ENCODE peak calls at places on chromosomes 2 and 18, in seven cellular contexts. One of them, this sample, is unnamed.

GRCh38 chr2:191202881-191203397 is 42.3 kb upstream of the MYO1B start:
- DNase-seq in PC-9: no peak
- DNase-seq in choroid plexus epithelial cell: no peak
- DNase-seq in endothelial cell: no peak
- DNase-seq in astrocyte of the cerebellum: no peak
- DNase-seq in GM13977: no peak
- DNase-seq in astrocyte of the spinal cord: peak
- DNase-seq in this sample: no peak

GRCh38 chr2:60483400-60483799 is 70.1 kb downstream of the BCL11A start:
- DNase-seq in astrocyte of the spinal cord: peak
- DNase-seq in PC-9: no peak
- DNase-seq in choroid plexus epithelial cell: peak
- DNase-seq in astrocyte of the cerebellum: no peak
- DNase-seq in GM13977: no peak
- DNase-seq in endothelial cell: no peak
- DNase-seq in this sample: no peak

GRCh38 chr18:40096675-40097074 is 1858.4 kb upstream of the PIK3C3 start:
- DNase-seq in GM13977: no peak
- DNase-seq in choroid plexus epithelial cell: peak
- DNase-seq in endothelial cell: no peak
- DNase-seq in PC-9: no peak
- DNase-seq in astrocyte of the spinal cord: no peak
- DNase-seq in astrocyte of the cerebellum: no peak
- DNase-seq in this sample: no peak

GRCh38 chr18:3321133-3321812 is 59.3 kb downstream of the MYL12B start:
- DNase-seq in GM13977: no peak
- DNase-seq in choroid plexus epithelial cell: peak
- DNase-seq in astrocyte of the cerebellum: peak
- DNase-seq in endothelial cell: no peak
- DNase-seq in astrocyte of the spinal cord: peak
- DNase-seq in PC-9: peak
- DNase-seq in this sample: no peak

GRCh38 chr2:23293063-23293462 is 91.9 kb upstream of the KLHL29 start:
- DNase-seq in PC-9: no peak
- DNase-seq in GM13977: no peak
- DNase-seq in endothelial cell: no peak
- DNase-seq in astrocyte of the cerebellum: peak
- DNase-seq in astrocyte of the spinal cord: no peak
- DNase-seq in choroid plexus epithelial cell: peak
- DNase-seq in this sample: no peak

GRCh38 chr18:43422483-43422882 is 145.2 kb upstream of the SYT4 start:
- DNase-seq in astrocyte of the cerebellum: no peak
- DNase-seq in PC-9: no peak
- DNase-seq in choroid plexus epithelial cell: peak
- DNase-seq in endothelial cell: no peak
- DNase-seq in GM13977: no peak
- DNase-seq in astrocyte of the spinal cord: peak
- DNase-seq in this sample: peak

GRCh38 chr2:95362486-95362885 is 40.0 kb upstream of the FAHD2A start:
- DNase-seq in choroid plexus epithelial cell: no peak
- DNase-seq in GM13977: no peak
- DNase-seq in astrocyte of the spinal cord: no peak
- DNase-seq in PC-9: no peak
- DNase-seq in astrocyte of the cerebellum: no peak
- DNase-seq in endothelial cell: no peak
- DNase-seq in this sample: no peak

GRCh38 chr2:231928481-231928880 is 2.3 kb upstream of the NPPC start:
- DNase-seq in astrocyte of the cerebellum: no peak
- DNase-seq in PC-9: no peak
- DNase-seq in choroid plexus epithelial cell: peak
- DNase-seq in GM13977: no peak
- DNase-seq in endothelial cell: peak
- DNase-seq in astrocyte of the spinal cord: no peak
- DNase-seq in this sample: no peak

GRCh38 chr2:234164499-234165409 is 114.3 kb downstream of the SPP2 start:
- DNase-seq in astrocyte of the cerebellum: no peak
- DNase-seq in choroid plexus epithelial cell: no peak
- DNase-seq in astrocyte of the spinal cord: no peak
- DNase-seq in GM13977: no peak
- DNase-seq in endothelial cell: no peak
- DNase-seq in PC-9: no peak
- DNase-seq in this sample: no peak

GRCh38 chr2:206083602-206084467 is 2.1 kb downstream of the INO80D start:
- DNase-seq in PC-9: no peak
- DNase-seq in GM13977: peak
- DNase-seq in endothelial cell: peak
- DNase-seq in choroid plexus epithelial cell: peak
- DNase-seq in astrocyte of the cerebellum: no peak
- DNase-seq in astrocyte of the spinal cord: peak
- DNase-seq in this sample: peak

GRCh38 chr2:97660775-97661417 is 2.9 kb downstream of the ACTR1B start:
- DNase-seq in GM13977: peak
- DNase-seq in endothelial cell: no peak
- DNase-seq in PC-9: no peak
- DNase-seq in choroid plexus epithelial cell: peak
- DNase-seq in astrocyte of the cerebellum: no peak
- DNase-seq in astrocyte of the spinal cord: peak
- DNase-seq in this sample: no peak

GRCh38 chr18:48817021-48817461 is 133.7 kb downstream of the SMAD7 start:
- DNase-seq in astrocyte of the spinal cord: no peak
- DNase-seq in GM13977: no peak
- DNase-seq in choroid plexus epithelial cell: no peak
- DNase-seq in astrocyte of the cerebellum: no peak
- DNase-seq in PC-9: no peak
- DNase-seq in endothelial cell: no peak
- DNase-seq in this sample: no peak

GRCh38 chr2:19292007-19292406 is 66.4 kb downstream of the OSR1 start:
- DNase-seq in astrocyte of the cerebellum: no peak
- DNase-seq in PC-9: no peak
- DNase-seq in endothelial cell: no peak
- DNase-seq in GM13977: no peak
- DNase-seq in choroid plexus epithelial cell: no peak
- DNase-seq in astrocyte of the spinal cord: no peak
- DNase-seq in this sample: no peak

GRCh38 chr2:116820986-116821385 is 993.5 kb upstream of the DDX18 start:
- DNase-seq in choroid plexus epithelial cell: no peak
- DNase-seq in astrocyte of the spinal cord: no peak
- DNase-seq in endothelial cell: no peak
- DNase-seq in astrocyte of the cerebellum: no peak
- DNase-seq in GM13977: no peak
- DNase-seq in PC-9: no peak
- DNase-seq in this sample: no peak

GRCh38 chr2:218168635-218169462 is 2.1 kb upstream of the CXCR1 start:
- DNase-seq in PC-9: peak
- DNase-seq in choroid plexus epithelial cell: peak
- DNase-seq in astrocyte of the cerebellum: peak
- DNase-seq in endothelial cell: peak
- DNase-seq in GM13977: peak
- DNase-seq in astrocyte of the spinal cord: peak
- DNase-seq in this sample: no peak

GRCh38 chr2:75558132-75558530 is 2.6 kb downstream of the EVA1A start:
- DNase-seq in PC-9: no peak
- DNase-seq in astrocyte of the cerebellum: no peak
- DNase-seq in GM13977: no peak
- DNase-seq in choroid plexus epithelial cell: no peak
- DNase-seq in astrocyte of the spinal cord: no peak
- DNase-seq in endothelial cell: no peak
- DNase-seq in this sample: no peak

GRCh38 chr18:74252032-74252380 is 39.8 kb downstream of the CYB5A start:
- DNase-seq in endothelial cell: no peak
- DNase-seq in astrocyte of the spinal cord: peak
- DNase-seq in PC-9: no peak
- DNase-seq in astrocyte of the cerebellum: no peak
- DNase-seq in GM13977: no peak
- DNase-seq in choroid plexus epithelial cell: peak
- DNase-seq in this sample: no peak

GRCh38 chr18:76306685-76307292 is 188.3 kb downstream of the ZNF516 start:
- DNase-seq in choroid plexus epithelial cell: no peak
- DNase-seq in astrocyte of the cerebellum: no peak
- DNase-seq in PC-9: no peak
- DNase-seq in GM13977: no peak
- DNase-seq in astrocyte of the spinal cord: no peak
- DNase-seq in endothelial cell: no peak
- DNase-seq in this sample: no peak

GRCh38 chr2:101151141-101151858 is at the start of gene TBC1D8:
- DNase-seq in GM13977: peak
- DNase-seq in choroid plexus epithelial cell: peak
- DNase-seq in PC-9: peak
- DNase-seq in astrocyte of the spinal cord: peak
- DNase-seq in astrocyte of the cerebellum: no peak
- DNase-seq in endothelial cell: peak
- DNase-seq in this sample: no peak

GRCh38 chr2:31983762-31984467 is 26.9 kb downstream of the MEMO1 start:
- DNase-seq in GM13977: no peak
- DNase-seq in PC-9: no peak
- DNase-seq in astrocyte of the spinal cord: no peak
- DNase-seq in choroid plexus epithelial cell: peak
- DNase-seq in astrocyte of the cerebellum: no peak
- DNase-seq in endothelial cell: no peak
- DNase-seq in this sample: no peak

GRCh38 chr2:40372278-40372580 is 79.7 kb downstream of the SLC8A1 start:
- DNase-seq in choroid plexus epithelial cell: no peak
- DNase-seq in astrocyte of the spinal cord: peak
- DNase-seq in astrocyte of the cerebellum: peak
- DNase-seq in GM13977: no peak
- DNase-seq in endothelial cell: no peak
- DNase-seq in PC-9: no peak
- DNase-seq in this sample: no peak

GRCh38 chr2:212987492-212987891 is 163.9 kb downstream of the IKZF2 start:
- DNase-seq in PC-9: no peak
- DNase-seq in choroid plexus epithelial cell: no peak
- DNase-seq in endothelial cell: no peak
- DNase-seq in astrocyte of the spinal cord: no peak
- DNase-seq in astrocyte of the cerebellum: no peak
- DNase-seq in GM13977: no peak
- DNase-seq in this sample: no peak

GRCh38 chr2:9800975-9801723 is 42.1 kb upstream of the TAF1B start:
- DNase-seq in PC-9: peak
- DNase-seq in endothelial cell: no peak
- DNase-seq in choroid plexus epithelial cell: peak
- DNase-seq in astrocyte of the spinal cord: peak
- DNase-seq in astrocyte of the cerebellum: no peak
- DNase-seq in GM13977: no peak
- DNase-seq in this sample: no peak

GRCh38 chr2:133293544-133294270 is 274.6 kb downstream of the NCKAP5 start:
- DNase-seq in astrocyte of the cerebellum: no peak
- DNase-seq in choroid plexus epithelial cell: peak
- DNase-seq in GM13977: no peak
- DNase-seq in PC-9: no peak
- DNase-seq in endothelial cell: no peak
- DNase-seq in astrocyte of the spinal cord: no peak
- DNase-seq in this sample: no peak

GRCh38 chr2:133292267-133292666 is 276.0 kb downstream of the NCKAP5 start:
- DNase-seq in astrocyte of the cerebellum: no peak
- DNase-seq in GM13977: no peak
- DNase-seq in astrocyte of the spinal cord: no peak
- DNase-seq in choroid plexus epithelial cell: no peak
- DNase-seq in endothelial cell: no peak
- DNase-seq in PC-9: no peak
- DNase-seq in this sample: no peak

GRCh38 chr2:133296396-133296795 is 271.9 kb downstream of the NCKAP5 start:
- DNase-seq in astrocyte of the spinal cord: no peak
- DNase-seq in PC-9: no peak
- DNase-seq in choroid plexus epithelial cell: peak
- DNase-seq in endothelial cell: no peak
- DNase-seq in GM13977: no peak
- DNase-seq in astrocyte of the cerebellum: no peak
- DNase-seq in this sample: no peak
- TF ChIP-seq CTCF in astrocyte of the spinal cord: no peak
- TF ChIP-seq CTCF in PC-9: no peak
- TF ChIP-seq CTCF in choroid plexus epithelial cell: no peak
- TF ChIP-seq CTCF in endothelial cell: no peak
- TF ChIP-seq CTCF in GM13977: no peak
- TF ChIP-seq CTCF in astrocyte of the cerebellum: no peak
- TF ChIP-seq CTCF in this sample: no peak

DNA sequence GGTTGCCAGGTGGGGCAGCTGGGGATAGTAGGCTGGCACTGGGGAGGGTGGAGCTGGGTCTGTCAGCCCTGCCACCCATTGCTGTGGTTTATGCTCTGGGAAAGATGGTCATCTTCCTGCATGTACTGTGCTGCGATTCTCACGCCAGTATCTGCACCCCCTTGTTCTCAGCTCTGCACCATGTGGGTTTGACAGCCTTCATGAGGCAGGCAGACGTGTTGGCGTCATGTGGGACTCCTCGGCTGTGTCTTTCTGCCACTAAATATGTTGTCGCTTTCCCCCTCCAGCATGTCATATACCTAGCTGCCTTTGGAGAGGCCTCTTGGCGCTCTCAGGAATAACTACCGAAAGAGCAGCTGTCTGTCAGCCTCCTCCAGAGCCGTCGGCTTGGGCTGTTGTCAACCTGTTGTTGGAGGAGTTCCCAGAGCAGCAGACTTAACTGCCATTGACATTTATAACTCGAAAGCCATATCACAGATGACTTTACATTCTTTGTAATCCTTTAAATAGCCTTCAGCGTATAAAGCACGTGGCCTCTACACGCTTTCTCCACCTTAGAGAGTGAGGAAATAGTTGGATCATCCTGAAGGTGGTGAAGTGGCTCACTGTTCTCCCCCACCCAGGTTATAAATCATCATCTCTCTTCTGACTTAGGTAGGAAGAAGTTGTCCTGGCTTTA is 80.4 kb upstream of the MGAT5 start:
- DNase-seq in PC-9: no peak
- DNase-seq in astrocyte of the cerebellum: no peak
- DNase-seq in endothelial cell: no peak
- DNase-seq in GM13977: no peak
- DNase-seq in choroid plexus epithelial cell: no peak
- DNase-seq in astrocyte of the spinal cord: no peak
- DNase-seq in this sample: peak
- TF ChIP-seq CTCF in PC-9: no peak
- TF ChIP-seq CTCF in astrocyte of the cerebellum: no peak
- TF ChIP-seq CTCF in endothelial cell: no peak
- TF ChIP-seq CTCF in GM13977: no peak
- TF ChIP-seq CTCF in choroid plexus epithelial cell: no peak
- TF ChIP-seq CTCF in astrocyte of the spinal cord: no peak
- TF ChIP-seq CTCF in this sample: no peak

DNA sequence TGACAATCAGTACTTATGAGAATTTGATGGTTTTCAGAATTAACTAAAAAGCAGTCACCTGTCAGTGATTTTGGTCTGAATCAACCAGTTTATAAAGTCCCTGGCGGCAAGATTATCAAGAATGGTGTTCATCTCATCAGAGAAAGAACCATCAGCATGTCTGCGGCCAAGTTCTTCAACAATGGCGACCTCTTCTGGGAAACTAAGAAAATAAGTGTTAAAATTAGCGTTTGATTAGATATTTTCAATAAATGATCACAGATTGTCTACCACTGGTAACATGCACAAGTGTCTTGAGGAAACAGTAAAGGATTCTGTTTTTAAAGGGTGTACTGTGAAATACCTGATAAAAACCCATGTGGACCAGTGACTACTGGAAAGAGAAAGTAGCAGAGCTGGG is 8.1 kb downstream of the GCG start:
- DNase-seq in astrocyte of the cerebellum: no peak
- DNase-seq in choroid plexus epithelial cell: no peak
- DNase-seq in GM13977: no peak
- DNase-seq in PC-9: no peak
- DNase-seq in astrocyte of the spinal cord: no peak
- DNase-seq in endothelial cell: no peak
- DNase-seq in this sample: no peak
- TF ChIP-seq CTCF in astrocyte of the cerebellum: no peak
- TF ChIP-seq CTCF in choroid plexus epithelial cell: no peak
- TF ChIP-seq CTCF in GM13977: no peak
- TF ChIP-seq CTCF in PC-9: no peak
- TF ChIP-seq CTCF in astrocyte of the spinal cord: no peak
- TF ChIP-seq CTCF in endothelial cell: no peak
- TF ChIP-seq CTCF in this sample: no peak

GRCh38 chr18:78984941-78985784 is 5.5 kb downstream of the SALL3 start:
- DNase-seq in PC-9: peak
- DNase-seq in GM13977: no peak
- DNase-seq in endothelial cell: peak
- DNase-seq in astrocyte of the spinal cord: peak
- DNase-seq in choroid plexus epithelial cell: peak
- DNase-seq in astrocyte of the cerebellum: no peak
- DNase-seq in this sample: peak
- TF ChIP-seq CTCF in PC-9: peak
- TF ChIP-seq CTCF in GM13977: peak
- TF ChIP-seq CTCF in endothelial cell: no peak
- TF ChIP-seq CTCF in astrocyte of the spinal cord: peak
- TF ChIP-seq CTCF in choroid plexus epithelial cell: peak
- TF ChIP-seq CTCF in astrocyte of the cerebellum: no peak
- TF ChIP-seq CTCF in this sample: peak

This sample was measured in LNCaP clone FGC.